ENCODE peak calls at places on chromosomes 11 and 22, in nine cellular contexts. C is left ventricle myocardium inferior, U is neuronal stem cell, X is GM23248, V is neural progenitor cell, S is A549, M is H9, A is colonic mucosa, J is tibial nerve. L is an unnamed sample.

GRCh38 chr22:26673485-26673884 is 16.1 kb downstream of the MIAT start:
- DNase-seq in C (no peak), U (no peak), X (peak; percentile 81), V (no peak), S (no peak), M (no peak), A (peak; percentile 35), J (no peak), L (no peak)

GRCh38 chr11:46369458-46370152 is 11.9 kb upstream of the MDK start:
- DNase-seq in C (no peak), U (no peak), X (peak; percentile 80), V (peak; percentile 88), S (peak; percentile 75), M (peak; percentile 91), A (peak; percentile 52), J (peak; percentile 22), L (no peak)

GRCh38 chr22:27875951-27876350 is 43.1 kb downstream of the PITPNB start:
- DNase-seq in C (no peak), U (no peak), X (no peak), V (no peak), S (no peak), M (no peak), A (no peak), J (no peak), L (no peak)

GRCh38 chr11:128716231-128716630 is 22.4 kb downstream of the FLI1 start:
- DNase-seq in C (no peak), U (no peak), X (peak; percentile 19), V (no peak), S (no peak), M (no peak), A (no peak), J (no peak), L (no peak)

GRCh38 chr11:17673951-17674350 is 45.4 kb upstream of the MYOD1 start:
- DNase-seq in C (no peak), U (no peak), X (no peak), V (no peak), S (no peak), M (no peak), A (no peak), J (no peak), L (no peak)

GRCh38 chr11:72036687-72037086 is 38.0 kb downstream of the IL18BP start:
- DNase-seq in C (no peak), U (no peak), X (no peak), V (no peak), S (no peak), M (no peak), A (no peak), J (no peak), L (no peak)

GRCh38 chr11:86608251-86608799 is 64.1 kb downstream of the ME3 start:
- DNase-seq in C (peak; percentile 55), U (no peak), X (peak; percentile 88), V (peak; percentile 66), S (peak; percentile 47), M (peak; percentile 64), A (peak; percentile 78), J (peak; percentile 77), L (peak; percentile 72)

GRCh38 chr22:20115691-20116375 is at the start of gene RANBP1:
- DNase-seq in C (peak; percentile 13), U (no peak), X (no peak), V (peak; percentile 23), S (no peak), M (no peak), A (no peak), J (no peak), L (no peak)

GRCh38 chr11:47186937-47187681 is 875 bp upstream of the PACSIN3 start:
- DNase-seq in C (peak; percentile 78), U (peak; percentile 40), X (peak; percentile 58), V (peak; percentile 76), S (no peak), M (peak; percentile 77), A (peak; percentile 45), J (peak; percentile 54), L (no peak)

GRCh38 chr22:38230108-38230825 is 28.5 kb downstream of the MAFF start:
- DNase-seq in C (peak; percentile 61), U (no peak), X (peak; percentile 74), V (peak; percentile 47), S (no peak), M (peak; percentile 70), A (peak; percentile 85), J (no peak), L (no peak)

GRCh38 chr22:46453006-46453828 is 84.2 kb downstream of the CELSR1 start:
- DNase-seq in C (no peak), U (no peak), X (no peak), V (no peak), S (no peak), M (no peak), A (no peak), J (no peak), L (no peak)

GRCh38 chr11:75760710-75761493 is 7.7 kb upstream of the DGAT2 start:
- DNase-seq in C (no peak), U (no peak), X (peak; percentile 91), V (no peak), S (no peak), M (no peak), A (no peak), J (no peak), L (no peak)

GRCh38 chr11:32722255-32722654 is 72.2 kb downstream of the CCDC73 start:
- DNase-seq in C (no peak), U (no peak), X (no peak), V (no peak), S (no peak), M (no peak), A (no peak), J (no peak), L (no peak)

GRCh38 chr22:29306830-29307657 is 594 bp downstream of the GAS2L1 start:
- DNase-seq in C (peak; percentile 88), U (peak; percentile 83), X (peak; percentile 94), V (peak; percentile 95), S (peak; percentile 50), M (peak; percentile 80), A (peak; percentile 86), J (peak; percentile 74), L (peak; percentile 79)

GRCh38 chr11:58744988-58745704 is 13.4 kb upstream of the GLYAT start:
- DNase-seq in C (no peak), U (no peak), X (no peak), V (no peak), S (no peak), M (no peak), A (no peak), J (no peak), L (no peak)
- H3K9me3 ChIP-seq in C (peaks cover 49% of the 10 kb centered on the region), U (no peaks in the 10 kb centered on the region), X (no peaks in the 10 kb centered on the region), V (peaks cover 21% of the 10 kb centered on the region), S (no peaks in the 10 kb centered on the region), M (peaks cover 68% of the 10 kb centered on the region), A (no peaks in the 10 kb centered on the region), J (no peaks in the 10 kb centered on the region), L (no peaks in the 10 kb centered on the region)

DNA sequence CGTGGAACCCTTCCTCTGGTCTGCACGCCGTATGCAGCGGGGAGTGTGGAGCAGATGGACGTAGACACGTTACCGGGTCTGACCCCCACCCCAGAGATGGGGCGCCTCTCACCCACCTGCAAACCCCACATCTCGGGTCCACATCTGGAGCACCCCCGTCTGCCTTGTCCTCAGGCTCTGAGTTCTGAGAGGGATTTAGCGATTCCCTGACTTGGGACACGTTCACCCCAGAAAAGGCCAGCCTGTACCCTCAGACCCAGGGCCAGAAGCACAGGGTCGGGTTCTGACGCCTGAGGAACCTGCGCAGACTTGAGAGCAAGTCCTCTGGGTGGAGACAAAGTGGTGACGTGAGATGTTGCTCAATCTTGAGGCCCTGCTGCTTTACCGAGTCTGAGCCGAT is 1138.5 kb downstream of the BRD1 start:
- DNase-seq in C (no peak), U (no peak), X (no peak), V (no peak), S (no peak), M (no peak), A (no peak), J (no peak), L (no peak)
- H3K9me3 ChIP-seq in C (no peaks in the 10 kb centered on the region), U (no peaks in the 10 kb centered on the region), X (no peaks in the 10 kb centered on the region), V (no peaks in the 10 kb centered on the region), S (no peaks in the 10 kb centered on the region), M (no peaks in the 10 kb centered on the region), A (no peaks in the 10 kb centered on the region), J (no peaks in the 10 kb centered on the region), L (no peaks in the 10 kb centered on the region)

GRCh38 chr22:47954107-47954506 is 1191.7 kb downstream of the TBC1D22A start:
- DNase-seq in C (no peak), U (no peak), X (no peak), V (no peak), S (no peak), M (no peak), A (no peak), J (no peak), L (no peak)
- H3K9me3 ChIP-seq in C (peaks cover 31% of the 10 kb centered on the region), U (peaks cover 2% of the 10 kb centered on the region), X (peaks cover 3% of the 10 kb centered on the region), V (peaks cover 15% of the 10 kb centered on the region), S (peaks cover 4% of the 10 kb centered on the region), M (no peaks in the 10 kb centered on the region), A (no peaks in the 10 kb centered on the region), J (peaks cover 5% of the 10 kb centered on the region), L (peaks cover 28% of the 10 kb centered on the region)

DNA sequence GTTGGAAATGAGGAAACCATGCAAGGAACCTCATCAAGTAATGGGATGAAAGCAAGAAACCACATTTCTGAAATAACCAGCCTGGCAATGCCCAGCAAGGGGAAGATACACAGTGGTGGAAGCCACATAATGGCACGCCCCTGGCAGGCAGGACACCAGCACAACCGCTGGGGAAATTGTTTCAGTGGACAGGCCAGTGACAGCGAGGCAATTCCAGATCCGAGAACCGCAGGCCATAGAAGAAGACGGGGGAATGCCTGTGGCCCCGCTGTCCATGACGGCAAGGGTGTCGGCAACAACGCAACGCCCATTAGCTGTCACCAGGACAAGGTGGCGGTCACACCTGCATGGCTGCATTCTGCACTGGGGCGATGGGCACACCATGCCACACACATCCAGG is 1389.6 kb downstream of the BRD1 start:
- DNase-seq in C (no peak), U (no peak), X (no peak), V (no peak), S (no peak), M (no peak), A (no peak), J (no peak), L (no peak)
- H3K9me3 ChIP-seq in C (no peaks in the 10 kb centered on the region), U (no peaks in the 10 kb centered on the region), X (no peaks in the 10 kb centered on the region), V (no peaks in the 10 kb centered on the region), S (no peaks in the 10 kb centered on the region), M (no peaks in the 10 kb centered on the region), A (no peaks in the 10 kb centered on the region), J (no peaks in the 10 kb centered on the region), L (no peaks in the 10 kb centered on the region)

DNA sequence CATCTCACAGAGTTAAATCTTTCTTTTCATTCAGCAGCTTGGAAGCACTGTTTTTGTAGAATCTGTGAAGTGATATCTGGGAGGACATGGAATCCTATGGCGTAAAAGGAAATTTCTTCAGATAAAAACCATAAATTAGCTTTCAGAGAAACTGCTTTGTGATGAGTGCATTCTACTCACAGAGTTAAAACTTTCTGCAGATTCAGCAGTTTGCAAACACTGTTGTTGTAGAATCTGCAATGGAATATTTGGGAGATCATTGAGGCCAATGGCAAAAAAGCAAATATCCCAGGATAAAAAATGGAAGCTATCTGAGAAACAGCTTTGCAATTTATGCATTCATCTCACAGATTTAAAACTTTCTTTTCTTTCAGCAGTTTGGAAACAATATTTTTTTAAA is 180.6 kb downstream of the OR4A47 start:
- DNase-seq in C (no peak), U (no peak), X (no peak), V (no peak), S (no peak), M (no peak), A (no peak), J (no peak), L (no peak)
- H3K9me3 ChIP-seq in C (peaks cover 97% of the 10 kb centered on the region), U (no peaks in the 10 kb centered on the region), X (no peaks in the 10 kb centered on the region), V (peaks cover 29% of the 10 kb centered on the region), S (peaks cover 4% of the 10 kb centered on the region), M (peaks cover 85% of the 10 kb centered on the region), A (no peaks in the 10 kb centered on the region), J (peaks cover 14% of the 10 kb centered on the region), L (peaks cover 95% of the 10 kb centered on the region)